ENCODE peak calls at places on chromosomes 13 and 19, in ten cellular contexts. W is activated T-cell treated with anti-CD3 and anti-CD28 coated beads, Interleukin-2, amount 50 U/mL, for 48 hours; E is CD4-positive, CD25-positive, alpha-beta regulatory T cell; R is stimulated activated CD4-positive, alpha-beta T cell treated with anti-CD3 and anti-CD28 coated beads, Interleukin-12 subunit alpha, Interleukin-12 subunit beta, amount 100 ng/mL, for 48 hours; V is NCI-H345; N is AML-193; S is HS-5; Q is AG08396; U is OCI-LY7; X is stimulated activated naive CD8-positive, alpha-beta T cell treated with anti-CD3 and anti-CD28 coated beads, Interleukin-15, amount 100 ng/mL, for 72 hours. I is an unnamed sample.
A peak's percentile ranks its signal among the peaks of the same experiment; 100 is the strongest.

GRCh38 chr19:15101479-15102082 is 5.6 kb upstream of the SYDE1 start:
- DNase-seq in W (peak; percentile 72), E (peak; percentile 17), R (peak; percentile 33), V (no peak), N (peak; percentile 14), S (no peak), Q (no peak), U (peak; percentile 44), X (peak; percentile 62), I (peak; percentile 19)

GRCh38 chr19:42397315-42398166 is 7.4 kb upstream of the CNFN start:
- DNase-seq in W (no peak), E (no peak), R (no peak), V (no peak), N (no peak), S (no peak), Q (no peak), U (no peak), X (no peak), I (no peak)

GRCh38 chr19:22784051-22784450 is at the start of gene ZNF99:
- DNase-seq in W (no peak), E (no peak), R (no peak), V (no peak), N (no peak), S (no peak), Q (no peak), U (no peak), X (no peak), I (no peak)

GRCh38 chr13:110392510-110393233 is 85.6 kb downstream of the COL4A2 start:
- DNase-seq in W (no peak), E (no peak), R (no peak), V (no peak), N (no peak), S (no peak), Q (no peak), U (no peak), X (no peak), I (no peak)

GRCh38 chr13:100102042-100102441 is 13.1 kb downstream of the PCCA start:
- DNase-seq in W (no peak), E (no peak), R (no peak), V (no peak), N (no peak), S (no peak), Q (no peak), U (no peak), X (no peak), I (no peak)

GRCh38 chr19:4304509-4305252 is at the start of gene FSD1:
- DNase-seq in W (peak; percentile 89), E (peak; percentile 33), R (peak; percentile 60), V (peak; percentile 80), N (no peak), S (peak; percentile 18), Q (peak; percentile 100), U (peak; percentile 77), X (peak; percentile 83), I (peak; percentile 58)

GRCh38 chr19:19550454-19550842 is 12.4 kb downstream of the CILP2 start:
- DNase-seq in W (no peak), E (no peak), R (no peak), V (no peak), N (no peak), S (no peak), Q (no peak), U (no peak), X (no peak), I (no peak)

GRCh38 chr19:18899624-18900560 is 3.9 kb upstream of the CERS1 start:
- DNase-seq in W (no peak), E (no peak), R (no peak), V (no peak), N (no peak), S (no peak), Q (no peak), U (no peak), X (no peak), I (no peak)

I was measured in Kasumi-1.